ENCODE peak calls at places on chromosomes 3 and 15, in five cellular contexts. W is stimulated activated effector memory CD8-positive, alpha-beta T cell treated with anti-CD3 and anti-CD28 coated beads, Interleukin-12 subunit alpha, Interleukin-12 subunit beta, amount 100 ng/mL, for 72 hours; Q is amygdala; P is B cell; O is foreskin fibroblast. L is an unnamed sample.

GRCh38 chr15:64161688-64162477 is 939 bp downstream of the PPIB start:
- DNase-seq in P (no peak), O (no peak), W (no peak), Q (no peak), L (no peak)

GRCh38 chr3:124203292-124203691 is 211.4 kb upstream of the ROPN1 start:
- DNase-seq in W (no peak), Q (no peak), O (no peak), P (no peak), L (no peak)

GRCh38 chr15:52301265-52301847 is 5.8 kb upstream of the MYO5C start:
- DNase-seq in W (no peak), Q (no peak), P (no peak), O (no peak), L (no peak)

GRCh38 chr15:76460871-76461270 is 124.3 kb downstream of the ISL2 start:
- DNase-seq in Q (no peak), W (no peak), O (peak), P (no peak), L (no peak)

GRCh38 chr15:26662226-26662750 is 110.6 kb downstream of the GABRB3 start:
- DNase-seq in O (no peak), P (no peak), Q (no peak), W (no peak), L (no peak)

GRCh38 chr3:33758874-33759273 is 39.6 kb upstream of the PDCD6IP start:
- DNase-seq in O (peak), P (no peak), Q (no peak), W (no peak), L (no peak)

GRCh38 chr3:10813425-10813824 is 2.6 kb upstream of the SLC6A11 start:
- DNase-seq in O (no peak), P (no peak), W (no peak), Q (no peak), L (no peak)

GRCh38 chr3:49174586-49174985 is 3.2 kb downstream of the KLHDC8B start:
- DNase-seq in Q (no peak), O (no peak), P (no peak), W (no peak), L (no peak)

GRCh38 chr3:97291901-97292300 is 472.7 kb upstream of the ARL6 start:
- DNase-seq in P (no peak), O (no peak), Q (no peak), W (no peak), L (no peak)

GRCh38 chr15:101107101-101107500 is 144.7 kb downstream of the CHSY1 start:
- DNase-seq in W (no peak), O (no peak), Q (no peak), P (no peak), L (no peak)